ENCODE peak calls at places on chromosome 12, in eight cellular contexts. R is ACHN, V is HFFc6, M is neural crest cell, W is RWPE1, C is AG08395, J is HEK293T, T is T-helper 2 cell. A is an unnamed sample.

GRCh38 chr12:79168687-79169086 is 304.1 kb downstream of the SYT1 start:
- DNase-seq in W (no peak), T (no peak), C (no peak), R (no peak), M (no peak), V (no peak), J (no peak), A (no peak)

GRCh38 chr12:39319180-39319579 is 123.7 kb downstream of the KIF21A start:
- DNase-seq in V (no peak), J (no peak), M (no peak), R (no peak), C (no peak), T (no peak), W (no peak), A (no peak)

GRCh38 chr12:107379852-107380567 is 286.7 kb upstream of the CRY1 start:
- DNase-seq in M (no peak), R (peak), J (peak), T (no peak), W (peak), C (peak), V (peak), A (no peak)

GRCh38 chr12:107844312-107844921 is 69.9 kb downstream of the ASCL4 start:
- DNase-seq in T (no peak), C (peak), V (no peak), M (peak), W (no peak), J (no peak), R (peak), A (no peak)

GRCh38 chr12:108784270-108784669 is 53.0 kb upstream of the CORO1C start:
- DNase-seq in R (no peak), V (no peak), J (no peak), W (no peak), M (no peak), C (no peak), T (no peak), A (no peak)

GRCh38 chr12:130846386-130846785 is 7.3 kb upstream of the STX2 start:
- DNase-seq in W (no peak), C (peak), V (peak), T (no peak), J (no peak), R (no peak), M (no peak), A (no peak)

GRCh38 chr12:94405378-94406116 is 54.1 kb downstream of the CEP83 start:
- DNase-seq in R (peak), J (no peak), T (no peak), M (no peak), V (no peak), C (peak), W (no peak), A (no peak)

GRCh38 chr12:108317303-108318283 is 21.5 kb downstream of the CMKLR1 start:
- DNase-seq in M (no peak), V (no peak), J (no peak), C (no peak), W (no peak), R (no peak), T (no peak), A (no peak)

GRCh38 chr12:15772405-15773018 is 16.7 kb downstream of the EPS8 start:
- DNase-seq in J (no peak), W (no peak), M (no peak), C (no peak), T (no peak), V (no peak), R (peak), A (peak)

GRCh38 chr12:58388261-58388660 is 446.9 kb downstream of the ATP23 start:
- DNase-seq in V (no peak), J (no peak), T (no peak), W (no peak), R (no peak), M (no peak), C (no peak), A (no peak)

GRCh38 chr12:4286228-4286627 is 12.7 kb downstream of the CCND2 start:
- DNase-seq in R (no peak), T (no peak), C (no peak), W (no peak), J (no peak), V (no peak), M (no peak), A (no peak)

GRCh38 chr12:26648584-26648983 is 184.4 kb downstream of the ITPR2 start:
- DNase-seq in J (no peak), V (peak), W (peak), R (peak), M (no peak), C (peak), T (no peak), A (peak)

GRCh38 chr12:93130371-93131049 is 201.4 kb upstream of the EEA1 start:
- DNase-seq in J (no peak), M (no peak), C (no peak), W (no peak), V (no peak), T (no peak), R (no peak), A (no peak)

GRCh38 chr12:115349711-115350110 is 665.7 kb upstream of the TBX3 start:
- DNase-seq in C (no peak), W (no peak), R (no peak), V (no peak), J (no peak), M (no peak), T (no peak), A (no peak)

GRCh38 chr12:92059976-92060375 is 85.7 kb downstream of the BTG1 start:
- DNase-seq in M (no peak), J (no peak), T (no peak), C (peak), V (peak), R (no peak), W (no peak), A (no peak)

GRCh38 chr12:92649511-92650227 is 53.1 kb upstream of the PLEKHG7 start:
- DNase-seq in T (peak), R (peak), M (peak), J (peak), V (peak), C (peak), W (peak), A (peak)

GRCh38 chr12:106914796-106915634 is 40.7 kb upstream of the TMEM263 start:
- DNase-seq in J (no peak), C (no peak), M (no peak), W (no peak), R (no peak), V (no peak), T (no peak), A (no peak)